ENCODE peak calls at places on chromosomes 6 and 20, in seven cellular contexts. E, C, Q, R, A, B and H are unnamed samples.

GRCh38 chr20:45306431-45306982 is at the start of gene RBPJL:
- DNase-seq in B (no peak), Q (peak; percentile 91), E (no peak), R (peak; percentile 66), A (peak; percentile 90), C (no peak), H (no peak)

GRCh38 chr20:61564628-61565027 is 312.6 kb downstream of the CDH4 start:
- DNase-seq in E (no peak), Q (no peak), A (no peak), R (no peak), C (no peak), B (no peak), H (no peak)

GRCh38 chr6:137146206-137146605 is 27.2 kb downstream of the IL22RA2 start:
- DNase-seq in C (no peak), Q (no peak), R (no peak), A (no peak), E (no peak), B (no peak), H (no peak)

GRCh38 chr6:16521528-16521927 is 239.7 kb downstream of the ATXN1 start:
- DNase-seq in Q (no peak), A (no peak), B (no peak), C (no peak), R (no peak), E (no peak), H (no peak)

GRCh38 chr6:150667977-150668716 is 68.5 kb downstream of the PLEKHG1 start:
- DNase-seq in C (no peak), R (no peak), E (peak; percentile 75), B (peak; percentile 86), Q (no peak), A (no peak), H (peak; percentile 81)

GRCh38 chr6:11096109-11096508 is 2.5 kb downstream of the SMIM13 start:
- DNase-seq in B (peak; percentile 76), R (peak; percentile 58), E (peak; percentile 54), Q (no peak), C (no peak), A (peak; percentile 27), H (peak; percentile 24)

GRCh38 chr6:159727717-159728440 is 573 bp downstream of the WTAP start:
- DNase-seq in A (no peak), E (no peak), Q (no peak), C (no peak), B (peak; percentile 29), R (no peak), H (peak; percentile 31)

GRCh38 chr6:160756871-160757270 is 54.8 kb downstream of the PLG start:
- DNase-seq in C (no peak), A (no peak), R (no peak), B (no peak), E (no peak), Q (no peak), H (no peak)

GRCh38 chr6:11900662-11901598 is 111.2 kb upstream of the HIVEP1 start:
- DNase-seq in E (no peak), A (no peak), B (no peak), Q (no peak), R (no peak), C (no peak), H (no peak)

GRCh38 chr20:63706852-63707557 is 771 bp downstream of the ARFRP1 start:
- DNase-seq in C (no peak), Q (peak; percentile 67), A (peak; percentile 70), B (peak; percentile 77), E (no peak), R (peak; percentile 65), H (peak; percentile 42)

GRCh38 chr6:44156494-44157151 is 2.0 kb upstream of the CAPN11 start:
- DNase-seq in A (no peak), B (peak; percentile 97), R (no peak), Q (no peak), E (no peak), C (no peak), H (peak; percentile 47)

GRCh38 chr6:158954778-158955177 is 45.2 kb downstream of the RSPH3 start:
- DNase-seq in A (no peak), C (no peak), B (no peak), R (no peak), E (no peak), Q (no peak), H (no peak)

GRCh38 chr20:51695574-51696303 is 72.5 kb downstream of the ATP9A start:
- DNase-seq in R (no peak), A (peak; percentile 81), Q (no peak), B (peak; percentile 33), E (no peak), C (no peak), H (no peak)

GRCh38 chr6:133609404-133610270 is 279.3 kb upstream of the TCF21 start:
- DNase-seq in A (no peak), E (peak; percentile 85), B (peak; percentile 88), Q (no peak), R (no peak), C (no peak), H (no peak)

GRCh38 chr20:20079102-20079784 is 26.9 kb downstream of the CFAP61 start:
- DNase-seq in Q (no peak), R (no peak), B (peak; percentile 16), A (no peak), C (no peak), E (no peak), H (peak; percentile 61)

GRCh38 chr20:41587956-41588355 is 30.2 kb downstream of the CHD6 start:
- DNase-seq in R (no peak), A (no peak), Q (no peak), B (no peak), C (no peak), E (no peak), H (no peak)

GRCh38 chr6:35382015-35382414 is 39.7 kb downstream of the PPARD start:
- DNase-seq in B (no peak), C (no peak), A (no peak), R (no peak), Q (no peak), E (no peak), H (no peak)

GRCh38 chr20:15333170-15333569 is 995.8 kb upstream of the FLRT3 start:
- DNase-seq in C (no peak), B (no peak), R (no peak), Q (no peak), E (no peak), A (no peak), H (no peak)

GRCh38 chr6:128350416-128351254 is 169.8 kb downstream of the PTPRK start:
- DNase-seq in Q (no peak), R (no peak), E (no peak), B (peak; percentile 65), C (no peak), A (no peak), H (no peak)

GRCh38 chr6:25089442-25089841 is 153.7 kb upstream of the RIPOR2 start:
- DNase-seq in A (no peak), R (no peak), B (no peak), Q (no peak), E (no peak), C (no peak), H (no peak)

GRCh38 chr20:15643713-15644112 is 929.5 kb downstream of the KIF16B start:
- DNase-seq in C (no peak), Q (no peak), A (no peak), E (no peak), B (peak; percentile 16), R (no peak), H (peak; percentile 17)

GRCh38 chr20:7723284-7723683 is 217.0 kb downstream of the HAO1 start:
- DNase-seq in R (no peak), A (no peak), C (no peak), B (no peak), E (no peak), Q (no peak), H (no peak)
- TF ChIP-seq JUND in R (no peak), A (no peak), C (no peak), B (no peak), E (no peak), Q (no peak), H (no peak)

GRCh38 chr6:33272358-33273128 is 668 bp downstream of the RPS18 start:
- DNase-seq in Q (no peak), A (no peak), B (no peak), C (no peak), E (no peak), R (no peak), H (no peak)

GRCh38 chr6:33273924-33274902 is 2.3 kb downstream of the RPS18 start:
- DNase-seq in R (no peak), B (no peak), C (no peak), A (no peak), Q (no peak), E (no peak), H (no peak)

GRCh38 chr6:33271608-33272357 is at the start of the genes RPS18 and VPS52:
- DNase-seq in A (peak; percentile 89), Q (peak; percentile 88), E (peak; percentile 99), R (peak; percentile 95), B (peak; percentile 100), C (peak; percentile 96), H (peak; percentile 82)

GRCh38 chr6:33271098-33271607 is 523 bp downstream of the VPS52 start:
- DNase-seq in Q (no peak), C (no peak), E (no peak), B (no peak), A (no peak), R (no peak), H (no peak)

DNA sequence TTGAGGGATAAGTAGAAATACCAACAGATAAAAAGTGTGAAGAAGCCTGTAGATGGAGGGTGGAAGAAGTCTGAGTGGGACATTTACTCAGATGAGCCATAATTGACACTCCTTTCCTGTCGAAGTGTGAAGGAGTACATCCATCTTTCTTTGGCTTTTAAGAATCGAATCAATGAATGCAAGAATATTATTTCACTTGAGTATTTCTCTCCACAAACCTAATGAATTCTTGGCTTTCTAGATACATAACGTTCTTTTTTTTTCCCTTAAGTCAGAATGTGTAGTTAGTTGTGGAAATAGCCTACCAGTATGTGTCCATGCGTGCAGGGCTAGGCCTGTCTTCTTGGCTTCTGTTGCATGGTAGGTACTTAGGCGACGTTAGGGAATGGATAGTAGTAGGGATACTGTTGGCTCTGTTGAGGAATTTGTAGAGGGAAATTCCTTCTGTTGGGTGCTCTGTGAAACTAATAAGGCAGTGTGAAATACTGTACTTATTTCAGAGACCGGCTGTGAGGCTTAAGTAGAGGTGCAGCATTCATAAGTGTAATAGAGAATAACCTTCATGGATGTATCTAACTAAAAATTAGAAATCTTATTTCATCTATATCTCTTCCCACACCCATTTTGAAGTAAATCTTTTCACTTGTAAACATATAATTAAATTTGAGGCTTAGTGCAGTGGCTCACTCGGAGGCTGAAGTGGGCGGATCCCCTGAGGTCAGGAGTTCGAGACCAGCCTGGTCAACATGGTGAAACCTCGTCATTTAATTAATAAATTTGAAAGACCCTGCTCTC is 1.5 kb downstream of the RPS18 start:
- DNase-seq in C (no peak), E (no peak), R (no peak), Q (no peak), B (no peak), A (no peak), H (no peak)
- TF ChIP-seq JUND in C (no peak), E (no peak), R (no peak), Q (no peak), B (no peak), A (no peak), H (no peak)

GRCh38 chr20:37095609-37096414 is at the start of gene RBL1:
- DNase-seq in B (peak; percentile 88), R (peak; percentile 87), A (peak; percentile 88), Q (peak; percentile 95), C (peak; percentile 60), E (peak; percentile 85), H (peak; percentile 95)

GRCh38 chr20:37095108-37095608 is 639 bp downstream of the RBL1 start:
- DNase-seq in E (no peak), Q (no peak), A (peak; percentile 56), B (peak; percentile 41), R (peak; percentile 59), C (no peak), H (no peak)

GRCh38 chr20:37096415-37097039 is 730 bp upstream of the RBL1 start:
- DNase-seq in Q (no peak), C (no peak), A (no peak), E (no peak), B (no peak), R (peak; percentile 30), H (no peak)
- TF ChIP-seq JUND in Q (no peak), C (no peak), A (no peak), E (no peak), B (no peak), R (peak; percentile 11), H (no peak)

GRCh38 chr6:75024796-75025195 is 181.1 kb downstream of the COL12A1 start:
- DNase-seq in A (no peak), Q (no peak), E (no peak), R (no peak), C (no peak), B (no peak), H (no peak)
- TF ChIP-seq JUND in A (no peak), Q (no peak), E (no peak), R (no peak), C (no peak), B (no peak), H (no peak)